ENCODE peak calls at places on chromosomes 6 and 20, in ten cellular contexts. L is GM10248, X is WTC11, H is MCF 10A, B is IMR-90, T is neural crest cell, M is hepatocyte, S is PC-3, P is GM12865, V is glutamatergic neuron. G is an unnamed sample.

GRCh38 chr6:31740397-31741223 is 805 bp downstream of the MSH5 start:
- DNase-seq in M (no peak), X (no peak), S (no peak), B (no peak), L (no peak), H (no peak), V (no peak), P (peak), T (no peak), G (no peak)

GRCh38 chr6:167676000-167676665 is 150.6 kb upstream of the AFDN start:
- DNase-seq in L (no peak), B (no peak), M (peak), T (no peak), V (no peak), X (no peak), P (no peak), S (no peak), H (no peak), G (no peak)

GRCh38 chr20:46088409-46089075 is 1.2 kb downstream of the NCOA5 start:
- DNase-seq in B (peak), P (peak), H (peak), V (no peak), S (peak), M (peak), L (no peak), X (no peak), T (no peak), G (no peak)

GRCh38 chr6:152428126-152428525 is 209.0 kb downstream of the SYNE1 start:
- DNase-seq in V (no peak), T (no peak), L (no peak), H (no peak), S (no peak), X (peak), B (peak), M (no peak), P (no peak), G (no peak)

GRCh38 chr20:49615401-49616153 is 47.6 kb upstream of the PTGIS start:
- DNase-seq in L (no peak), B (no peak), V (no peak), H (peak), M (no peak), P (no peak), S (peak), T (no peak), X (no peak), G (peak)

GRCh38 chr6:41732601-41733348 is 2.6 kb downstream of the TFEB start:
- DNase-seq in P (peak), H (peak), X (no peak), B (no peak), V (no peak), T (no peak), S (no peak), L (peak), M (peak), G (peak)

GRCh38 chr20:54122189-54122588 is 51.6 kb downstream of the CYP24A1 start:
- DNase-seq in B (peak), V (no peak), H (peak), P (no peak), T (no peak), S (peak), L (no peak), M (peak), X (no peak), G (peak)

GRCh38 chr20:32168184-32168910 is 39.2 kb downstream of the PLAGL2 start:
- DNase-seq in X (peak), M (no peak), H (peak), T (no peak), L (no peak), V (no peak), B (peak), S (no peak), P (no peak), G (peak)

GRCh38 chr6:170175644-170176620 is 114.9 kb downstream of the DLL1 start:
- DNase-seq in S (no peak), T (no peak), X (no peak), H (no peak), P (no peak), L (no peak), M (no peak), V (no peak), B (no peak), G (no peak)

GRCh38 chr6:22583927-22584326 is 14.6 kb downstream of the HDGFL1 start:
- DNase-seq in X (no peak), M (no peak), B (no peak), S (no peak), T (no peak), P (no peak), L (no peak), V (no peak), H (peak), G (no peak)

GRCh38 chr6:53044071-53044470 is 21.1 kb upstream of the FBXO9 start:
- DNase-seq in B (peak), T (no peak), H (no peak), M (peak), P (no peak), V (peak), L (no peak), X (peak), S (no peak), G (peak)

GRCh38 chr6:107741191-107741680 is 82.9 kb downstream of the SCML4 start:
- DNase-seq in B (no peak), V (no peak), X (no peak), S (no peak), M (no peak), P (no peak), T (no peak), H (no peak), L (no peak), G (no peak)

GRCh38 chr20:51604851-51605250 is 62.3 kb upstream of the NFATC2 start:
- DNase-seq in X (no peak), M (no peak), S (no peak), V (no peak), B (no peak), T (no peak), L (no peak), P (no peak), H (no peak), G (no peak)

GRCh38 chr6:26240157-26240980 is 124.6 kb upstream of the BTN3A2 start:
- DNase-seq in P (peak), L (peak), H (no peak), X (peak), M (peak), T (no peak), B (peak), S (no peak), V (peak), G (peak)

DNA sequence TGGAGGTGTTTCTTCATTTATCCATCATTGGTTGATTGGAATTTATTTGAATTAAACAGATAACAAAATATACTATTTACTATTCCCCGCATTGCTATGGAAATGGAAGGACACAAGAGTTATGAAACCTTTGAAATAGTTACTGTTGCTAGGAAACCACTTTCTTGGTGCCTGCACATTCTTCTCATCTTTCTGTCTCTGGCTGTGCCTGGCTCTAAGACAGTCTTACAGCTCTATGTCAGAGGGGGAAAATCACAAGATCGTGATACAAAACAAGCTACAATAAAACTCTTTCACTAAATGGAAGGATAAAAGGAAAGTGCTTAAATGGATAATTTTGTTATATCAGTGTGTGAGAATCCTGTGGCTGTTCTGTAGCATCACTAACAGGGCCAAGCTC is 453.0 kb downstream of the LMBRD1 start:
- DNase-seq in M (peak), S (no peak), L (no peak), B (no peak), V (no peak), X (no peak), H (no peak), P (no peak), T (no peak), G (no peak)
- TF ChIP-seq CTCF in M (no peak), S (no peak), L (peak), B (no peak), V (no peak), X (no peak), H (no peak), P (no peak), T (no peak), G (no peak)

GRCh38 chr20:14632906-14633305 is 295.5 kb upstream of the FLRT3 start:
- DNase-seq in X (peak), P (no peak), V (no peak), T (no peak), B (no peak), L (no peak), H (no peak), S (no peak), M (no peak), G (no peak)
- TF ChIP-seq CTCF in X (no peak), P (no peak), V (no peak), T (no peak), B (no peak), L (no peak), H (no peak), S (no peak), M (no peak), G (no peak)

DNA sequence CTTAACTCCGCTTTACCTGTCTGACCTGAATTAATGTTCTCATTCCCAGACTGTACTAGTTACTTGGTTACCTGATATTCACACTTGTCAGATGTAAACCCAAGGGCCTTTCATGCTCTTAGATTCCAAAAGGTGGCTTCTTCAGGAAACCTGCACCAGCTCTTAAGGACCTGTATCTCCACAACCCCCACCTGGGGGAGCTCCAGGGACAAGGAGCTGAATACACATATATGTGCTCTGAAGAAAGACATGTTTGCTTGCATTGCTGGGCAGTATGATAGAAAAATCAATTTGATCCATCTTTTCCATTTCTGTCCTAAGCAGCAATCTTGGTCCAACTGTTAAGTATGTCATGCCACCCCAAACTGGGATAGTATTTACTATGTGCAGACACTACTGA is 64.8 kb upstream of the POU3F2 start:
- DNase-seq in L (no peak), S (peak), H (peak), T (no peak), P (peak), V (no peak), B (peak), M (peak), X (peak), G (no peak)
- TF ChIP-seq CTCF in L (peak), S (peak), H (peak), T (no peak), P (peak), V (no peak), B (no peak), M (peak), X (no peak), G (no peak)

DNA sequence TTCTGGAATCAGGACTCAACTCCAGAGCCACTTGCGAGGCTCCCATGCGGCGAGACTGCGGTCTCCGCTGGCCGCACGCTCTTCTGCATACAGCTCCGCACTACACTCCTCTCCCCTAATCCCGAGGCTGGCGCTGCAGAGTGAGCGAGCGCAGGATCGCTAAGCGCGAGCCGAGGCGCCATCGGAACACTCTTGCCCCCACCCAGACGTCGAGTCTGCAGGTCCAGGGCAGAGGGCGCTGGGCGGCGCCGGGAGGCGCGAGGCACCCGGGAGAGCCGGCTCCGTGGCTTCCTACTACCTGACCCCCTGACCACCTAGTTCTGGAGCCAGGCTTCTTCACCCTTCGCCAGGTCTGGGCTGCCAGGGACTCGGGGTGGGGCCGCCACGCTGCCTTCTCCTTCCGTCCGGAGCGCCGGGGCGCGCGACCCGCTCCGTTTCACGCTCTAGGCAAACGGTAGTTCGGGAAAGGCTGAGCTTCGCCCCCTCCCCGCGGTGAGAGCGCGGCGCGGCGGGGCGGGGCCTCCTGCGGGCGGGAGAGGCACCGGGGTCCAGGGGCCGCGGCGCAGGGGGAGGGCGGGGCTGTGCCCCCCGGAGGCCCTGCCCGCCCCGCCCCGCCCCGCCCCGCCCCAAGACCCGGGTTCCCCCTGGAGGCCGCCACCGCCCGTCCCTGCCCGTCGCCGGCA is 5.4 kb upstream of the TUBB2A start:
- DNase-seq in S (peak), M (peak), T (peak), X (peak), L (peak), P (peak), B (peak), V (peak), H (no peak), G (peak)
- TF ChIP-seq CTCF in S (no peak), M (no peak), T (peak), X (no peak), L (no peak), P (no peak), B (peak), V (no peak), H (no peak), G (peak)